ENCODE peak calls at places on chromosome 19, in eight cellular contexts. J, A, D, K, V, G, E and T are unnamed samples.

GRCh38 chr19:35392742-35393350 is 22.0 kb downstream of the GPR42 start:
- DNase-seq in J (no peak), A (no peak), D (no peak), K (no peak), V (no peak), G (no peak), E (no peak), T (no peak)

GRCh38 chr19:46081928-46082727 is 41.3 kb upstream of the IGFL4 start:
- DNase-seq in J (peak; percentile 61), A (no peak), D (no peak), K (peak; percentile 78), V (no peak), G (peak; percentile 55), E (peak; percentile 17), T (no peak)

GRCh38 chr19:14556662-14557188 is 15.1 kb downstream of the NDUFB7 start:
- DNase-seq in J (peak; percentile 76), A (peak; percentile 57), D (peak; percentile 78), K (peak; percentile 68), V (peak; percentile 60), G (peak; percentile 70), E (peak; percentile 48), T (no peak)

GRCh38 chr19:39080431-39080830 is 3.7 kb upstream of the ACP7 start:
- DNase-seq in J (peak; percentile 23), A (no peak), D (no peak), K (no peak), V (no peak), G (peak; percentile 21), E (no peak), T (no peak)

GRCh38 chr19:46291829-46292228 is 5.0 kb upstream of the HIF3A start:
- DNase-seq in J (no peak), A (no peak), D (no peak), K (no peak), V (no peak), G (no peak), E (no peak), T (no peak)

GRCh38 chr19:32702010-32702409 is 10.4 kb downstream of the NUDT19 start:
- DNase-seq in J (no peak), A (no peak), D (no peak), K (peak; percentile 58), V (no peak), G (no peak), E (no peak), T (no peak)

GRCh38 chr19:49231804-49232203 is 74.2 kb downstream of the TRPM4 start:
- DNase-seq in J (no peak), A (no peak), D (no peak), K (no peak), V (peak; percentile 12), G (no peak), E (no peak), T (no peak)

GRCh38 chr19:1073063-1073955 is 6.3 kb downstream of the ARHGAP45 start:
- DNase-seq in J (no peak), A (no peak), D (no peak), K (no peak), V (no peak), G (no peak), E (no peak), T (no peak)

GRCh38 chr19:48480476-48481190 is 11.5 kb downstream of the CYTH2 start:
- DNase-seq in J (no peak), A (peak; percentile 52), D (peak; percentile 53), K (peak; percentile 30), V (peak; percentile 48), G (no peak), E (no peak), T (no peak)

GRCh38 chr19:46408611-46409039 is 4.7 kb downstream of the CCDC8 start:
- DNase-seq in J (no peak), A (no peak), D (no peak), K (peak; percentile 75), V (no peak), G (no peak), E (no peak), T (no peak)

GRCh38 chr19:8302357-8302691 is 5.8 kb downstream of the CD320 start:
- DNase-seq in J (no peak), A (no peak), D (no peak), K (no peak), V (no peak), G (no peak), E (no peak), T (no peak)

GRCh38 chr19:48644839-48645651 is 942 bp downstream of the CA11 start:
- DNase-seq in J (peak; percentile 42), A (peak; percentile 81), D (peak; percentile 70), K (peak; percentile 82), V (peak; percentile 58), G (peak; percentile 52), E (peak; percentile 71), T (no peak)

GRCh38 chr19:15264061-15264932 is 32.0 kb upstream of the EPHX3 start:
- DNase-seq in J (peak; percentile 35), A (peak; percentile 58), D (peak; percentile 71), K (peak; percentile 57), V (peak; percentile 72), G (peak; percentile 29), E (peak; percentile 67), T (no peak)

GRCh38 chr19:58563823-58564222 is 5.4 kb upstream of the UBE2M start:
- DNase-seq in J (no peak), A (no peak), D (no peak), K (no peak), V (no peak), G (no peak), E (no peak), T (no peak)

GRCh38 chr19:18284710-18285430 is 3.4 kb upstream of the JUND start:
- DNase-seq in J (no peak), A (peak; percentile 47), D (peak; percentile 57), K (no peak), V (no peak), G (no peak), E (no peak), T (no peak)

GRCh38 chr19:18401580-18402112 is 4.2 kb upstream of the LRRC25 start:
- DNase-seq in J (peak; percentile 60), A (no peak), D (no peak), K (peak; percentile 61), V (no peak), G (peak; percentile 78), E (peak; percentile 45), T (peak; percentile 50)

GRCh38 chr19:29658221-29658991 is 6.9 kb upstream of the PLEKHF1 start:
- DNase-seq in J (no peak), A (no peak), D (no peak), K (no peak), V (no peak), G (no peak), E (no peak), T (no peak)

GRCh38 chr19:13553880-13554400 is 47.7 kb upstream of the CACNA1A start:
- DNase-seq in J (no peak), A (no peak), D (no peak), K (no peak), V (no peak), G (no peak), E (no peak), T (no peak)

GRCh38 chr19:29636553-29637325 is 28.5 kb upstream of the PLEKHF1 start:
- DNase-seq in J (no peak), A (no peak), D (no peak), K (no peak), V (no peak), G (no peak), E (no peak), T (no peak)

GRCh38 chr19:41427647-41428480 is 690 bp upstream of the B3GNT8 start:
- DNase-seq in J (no peak), A (peak; percentile 14), D (peak; percentile 19), K (peak; percentile 73), V (no peak), G (no peak), E (peak; percentile 48), T (no peak)

GRCh38 chr19:32416749-32417469 is 11.3 kb downstream of the DPY19L3 start:
- DNase-seq in J (no peak), A (no peak), D (no peak), K (no peak), V (no peak), G (no peak), E (no peak), T (no peak)

GRCh38 chr19:36213793-36214387 is 575 bp downstream of the ZNF565 start:
- DNase-seq in J (no peak), A (no peak), D (no peak), K (no peak), V (no peak), G (no peak), E (no peak), T (peak; percentile 37)

GRCh38 chr19:50975766-50976165 is 6.4 kb upstream of the KLK6 start:
- DNase-seq in J (peak; percentile 92), A (no peak), D (no peak), K (no peak), V (no peak), G (peak; percentile 53), E (no peak), T (no peak)

GRCh38 chr19:45103200-45103624 is 10.2 kb downstream of the PPP1R37 start:
- DNase-seq in J (no peak), A (peak; percentile 59), D (no peak), K (no peak), V (no peak), G (no peak), E (peak; percentile 34), T (no peak)

GRCh38 chr19:58181902-58182576 is 822 bp upstream of the ZNF274 start:
- DNase-seq in J (peak; percentile 30), A (peak; percentile 56), D (peak; percentile 60), K (peak; percentile 26), V (peak; percentile 48), G (peak; percentile 20), E (peak; percentile 76), T (peak; percentile 10)

GRCh38 chr19:9793051-9793591 is 24.6 kb upstream of the ZNF846 start:
- DNase-seq in J (peak; percentile 36), A (no peak), D (peak; percentile 56), K (peak; percentile 58), V (no peak), G (peak; percentile 28), E (peak; percentile 80), T (no peak)

GRCh38 chr19:54521022-54521859 is 18.6 kb downstream of the LAIR2 start:
- DNase-seq in J (no peak), A (no peak), D (no peak), K (no peak), V (no peak), G (no peak), E (no peak), T (no peak)

GRCh38 chr19:28644261-28644660 is 568.7 kb downstream of the UQCRFS1 start:
- DNase-seq in J (no peak), A (no peak), D (no peak), K (peak; percentile 37), V (no peak), G (no peak), E (no peak), T (no peak)

GRCh38 chr19:4914736-4915501 is 5.6 kb downstream of the UHRF1 start:
- DNase-seq in J (peak; percentile 93), A (peak; percentile 62), D (peak; percentile 66), K (peak; percentile 77), V (peak; percentile 48), G (peak; percentile 87), E (peak; percentile 57), T (peak; percentile 84)

GRCh38 chr19:47663911-47664771 is 49.1 kb upstream of the EHD2 start:
- DNase-seq in J (peak; percentile 95), A (no peak), D (no peak), K (peak; percentile 100), V (no peak), G (peak; percentile 90), E (no peak), T (peak; percentile 83)

GRCh38 chr19:3289971-3290569 is 65.6 kb downstream of the CELF5 start:
- DNase-seq in J (peak; percentile 40), A (no peak), D (no peak), K (no peak), V (no peak), G (peak; percentile 17), E (no peak), T (no peak)

GRCh38 chr19:46745521-46746280 is at the start of gene FKRP:
- DNase-seq in J (no peak), A (no peak), D (peak; percentile 30), K (no peak), V (no peak), G (no peak), E (peak; percentile 39), T (no peak)

GRCh38 chr19:719081-719512 is 10.4 kb downstream of the PALM start:
- DNase-seq in J (no peak), A (no peak), D (no peak), K (peak; percentile 69), V (no peak), G (no peak), E (no peak), T (no peak)